ENCODE peak calls at places on chromosomes 6 and 20, in five cellular contexts. C, M, J, Q and S are unnamed samples.

GRCh38 chr6:71012871-71013456 is 56.1 kb upstream of the B3GAT2 start:
- DNase-seq in Q (no peak), M (peak; percentile 56), J (peak; percentile 12), C (no peak), S (peak; percentile 55)

GRCh38 chr6:89679215-89680120 is 40.9 kb upstream of the LYRM2 start:
- DNase-seq in C (no peak), M (no peak), J (no peak), Q (no peak), S (no peak)

GRCh38 chr6:169774347-169774746 is 22.9 kb downstream of the ERMARD start:
- DNase-seq in J (no peak), Q (no peak), M (no peak), C (no peak), S (no peak)

GRCh38 chr6:53928641-53929339 is 134.0 kb downstream of the LRRC1 start:
- DNase-seq in Q (no peak), J (no peak), C (no peak), M (no peak), S (no peak)

GRCh38 chr6:54935739-54936138 is 89.2 kb downstream of the FAM83B start:
- DNase-seq in Q (no peak), M (no peak), C (no peak), J (no peak), S (no peak)

GRCh38 chr20:64106981-64107735 is at the start of gene NPBWR2:
- DNase-seq in Q (no peak), M (no peak), J (no peak), C (no peak), S (no peak)

GRCh38 chr6:84719152-84719551 is 45.2 kb downstream of the TBX18 start:
- DNase-seq in C (no peak), J (no peak), Q (no peak), M (no peak), S (no peak)

GRCh38 chr6:63636516-63636968 is 940 bp downstream of the PHF3 start:
- DNase-seq in Q (peak; percentile 65), M (peak; percentile 47), J (no peak), C (peak; percentile 39), S (no peak)

GRCh38 chr6:47335456-47335855 is 25.8 kb upstream of the TNFRSF21 start:
- DNase-seq in C (no peak), M (no peak), J (peak; percentile 12), Q (no peak), S (no peak)

GRCh38 chr6:158642805-158643489 is 1.6 kb downstream of the DYNLT1 start:
- DNase-seq in J (no peak), Q (peak; percentile 19), M (no peak), C (no peak), S (no peak)

GRCh38 chr6:121917834-121918559 is 481.5 kb upstream of the HSF2 start:
- DNase-seq in Q (no peak), M (no peak), J (no peak), C (no peak), S (no peak)

GRCh38 chr20:57384953-57385761 is 6.0 kb upstream of the RBM38 start:
- DNase-seq in Q (no peak), C (peak; percentile 73), M (no peak), J (no peak), S (no peak)

GRCh38 chr6:37630281-37630799 is 67.3 kb downstream of the MDGA1 start:
- DNase-seq in M (no peak), Q (peak; percentile 57), C (no peak), J (no peak), S (no peak)

GRCh38 chr6:82410151-82410621 is 46.6 kb downstream of the TPBG start:
- DNase-seq in C (no peak), M (no peak), J (no peak), Q (no peak), S (no peak)

GRCh38 chr6:5763871-5764270 is 242.9 kb downstream of the NRN1 start:
- DNase-seq in C (no peak), Q (no peak), M (no peak), J (peak; percentile 5), S (no peak)

GRCh38 chr6:53603381-53604121 is 58.6 kb upstream of the GCLC start:
- DNase-seq in J (no peak), C (no peak), M (no peak), Q (no peak), S (no peak)

GRCh38 chr20:1307571-1307971 is 21.4 kb downstream of the SDCBP2 start:
- DNase-seq in M (no peak), J (no peak), C (peak; percentile 58), Q (no peak), S (no peak)

GRCh38 chr6:95143408-95144180 is 433.7 kb upstream of the MANEA start:
- DNase-seq in C (no peak), M (no peak), J (no peak), Q (no peak), S (no peak)

GRCh38 chr6:41455410-41455809 is 90.8 kb upstream of the FOXP4 start:
- DNase-seq in C (no peak), M (no peak), Q (no peak), J (no peak), S (no peak)

GRCh38 chr20:50237349-50237748 is 46.7 kb downstream of the CEBPB start:
- DNase-seq in J (no peak), Q (peak; percentile 48), M (no peak), C (no peak), S (no peak)

GRCh38 chr20:46551508-46552280 is 1.2 kb upstream of the OCSTAMP start:
- DNase-seq in C (no peak), Q (no peak), M (no peak), J (no peak), S (no peak)

GRCh38 chr6:155142163-155142901 is 121.5 kb upstream of the CLDN20 start:
- DNase-seq in Q (no peak), M (no peak), C (no peak), J (no peak), S (no peak)

GRCh38 chr6:115001726-115002436 is 659.1 kb upstream of the HS3ST5 start:
- DNase-seq in Q (no peak), J (no peak), C (no peak), M (no peak), S (no peak)

GRCh38 chr20:64038252-64038578 is 2.2 kb downstream of the C20orf204 start:
- DNase-seq in M (no peak), Q (no peak), J (no peak), C (no peak), S (no peak)

GRCh38 chr20:32963176-32963575 is 41.1 kb downstream of the SUN5 start:
- DNase-seq in J (no peak), M (peak; percentile 5), Q (no peak), C (no peak), S (no peak)

GRCh38 chr6:19979059-19979458 is 141.9 kb downstream of the ID4 start:
- DNase-seq in M (no peak), J (no peak), Q (no peak), C (no peak), S (no peak)

GRCh38 chr6:37809144-37809543 is 10.4 kb upstream of the ZFAND3 start:
- DNase-seq in M (no peak), C (no peak), J (no peak), Q (no peak), S (no peak)

GRCh38 chr20:21941941-21942805 is 236.7 kb downstream of the PAX1 start:
- DNase-seq in M (no peak), Q (no peak), J (no peak), C (no peak), S (no peak)

GRCh38 chr20:63206878-63207277 is 9.1 kb downstream of the YTHDF1 start:
- DNase-seq in J (no peak), M (no peak), C (no peak), Q (no peak), S (no peak)

GRCh38 chr6:158680441-158680840 is 30.6 kb downstream of the SYTL3 start:
- DNase-seq in M (no peak), J (no peak), C (no peak), Q (no peak), S (no peak)

GRCh38 chr6:156719395-156719719 is 57.8 kb upstream of the ARID1B start:
- DNase-seq in J (no peak), Q (no peak), M (no peak), C (no peak), S (no peak)

GRCh38 chr6:422423-423061 is 31.0 kb downstream of the IRF4 start:
- DNase-seq in M (no peak), Q (no peak), J (no peak), C (no peak), S (no peak)

GRCh38 chr20:60751826-60752225 is 500.2 kb upstream of the CDH4 start:
- DNase-seq in J (no peak), M (no peak), Q (no peak), C (no peak), S (no peak)
- TF ChIP-seq POLR2AphosphoS5 in J (no peak), M (no peak), Q (no peak), C (no peak), S (no peak)

DNA sequence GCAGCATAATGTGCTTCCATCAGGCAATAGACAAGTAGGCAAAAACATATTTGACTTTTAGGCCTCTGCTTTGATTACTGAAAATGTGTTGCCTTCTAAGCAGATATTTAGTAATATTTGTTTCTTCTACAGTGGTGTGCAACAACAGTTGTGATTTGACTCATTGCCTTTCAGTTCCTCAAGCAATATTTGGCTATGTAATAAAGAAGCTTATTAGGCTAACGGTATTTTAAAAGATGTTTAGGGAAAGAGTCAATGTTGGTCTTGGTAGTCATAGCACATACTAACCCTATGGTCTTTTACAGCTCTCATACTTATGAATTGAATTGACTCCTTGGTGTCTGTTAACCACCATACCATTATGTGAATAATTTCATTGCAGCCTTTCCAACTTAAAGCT is 124.1 kb downstream of the GRIK2 start:
- DNase-seq in J (no peak), C (no peak), M (no peak), Q (no peak), S (no peak)
- TF ChIP-seq POLR2AphosphoS5 in J (no peak), C (no peak), M (no peak), Q (no peak), S (no peak)

GRCh38 chr6:61886608-61887259 is 399.3 kb downstream of the KHDRBS2 start:
- DNase-seq in J (no peak), C (no peak), M (peak; percentile 3), Q (no peak), S (no peak)

DNA sequence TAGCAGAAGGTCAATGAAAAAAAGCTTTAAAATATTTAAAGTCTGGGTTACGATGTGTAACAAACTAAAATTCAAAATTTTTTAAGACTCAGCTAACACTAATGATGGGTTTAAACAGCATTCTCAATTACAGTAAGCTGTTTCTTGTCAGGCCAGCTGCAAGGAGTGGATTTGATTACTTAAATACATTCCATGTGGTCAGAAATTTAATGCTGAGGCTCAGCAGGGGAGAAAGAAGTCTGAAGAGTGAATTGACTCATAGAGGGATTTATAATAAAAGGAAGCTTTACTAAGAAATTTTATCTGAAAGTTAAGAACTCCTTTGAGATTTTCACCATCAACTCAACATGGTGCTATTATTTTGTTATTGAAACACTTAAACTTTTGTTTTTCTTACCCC is 398.6 kb downstream of the KHDRBS2 start:
- DNase-seq in M (no peak), Q (no peak), C (no peak), J (no peak), S (no peak)
- TF ChIP-seq POLR2AphosphoS5 in M (no peak), Q (no peak), C (no peak), J (no peak), S (no peak)

DNA sequence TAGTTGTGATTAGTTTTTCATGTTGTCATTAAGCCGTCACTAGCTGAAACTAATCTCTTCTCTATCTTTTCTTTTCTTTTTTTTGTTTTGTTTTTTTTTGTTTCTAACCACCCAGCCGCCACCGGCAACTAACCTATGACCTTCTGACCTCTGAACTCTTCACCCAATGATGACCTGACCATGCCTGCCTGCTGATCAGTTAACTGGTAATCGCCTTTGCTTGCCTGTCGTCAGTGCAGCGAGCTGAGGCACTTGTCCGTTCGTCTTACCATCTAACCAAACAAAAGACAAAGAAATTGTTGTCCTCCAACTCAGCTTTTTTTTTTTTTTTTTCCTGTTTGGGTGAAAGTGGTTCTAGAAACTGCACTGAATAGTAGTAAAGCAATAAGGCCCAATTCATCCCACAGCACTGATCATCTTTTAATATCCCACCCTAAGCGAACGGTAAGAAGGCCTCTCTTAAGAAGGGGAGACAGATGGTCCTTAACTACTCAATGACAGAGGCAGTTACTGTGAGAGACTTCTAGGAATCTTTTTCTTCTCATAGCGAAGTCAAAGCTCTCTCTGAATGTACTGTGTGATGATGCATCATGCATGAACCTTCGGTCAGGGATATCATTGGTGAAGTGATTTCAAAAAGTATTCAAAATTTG is 156.2 kb downstream of the QKI start:
- DNase-seq in J (no peak), M (no peak), Q (no peak), C (no peak), S (no peak)
- TF ChIP-seq POLR2AphosphoS5 in J (no peak), M (no peak), Q (no peak), C (no peak), S (no peak)